ENCODE peak calls at places on chromosomes 12 and 14, in four cellular contexts. C, P, Z and H are unnamed samples.

GRCh38 chr12:71710276-71711125 is 24.6 kb downstream of the TMEM19 start:
- DNase-seq in Z (no peak), C (no peak), P (no peak), H (no peak)

GRCh38 chr12:2683283-2684025 is 111.3 kb upstream of the FKBP4 start:
- DNase-seq in C (no peak), Z (no peak), P (no peak), H (no peak)

GRCh38 chr12:953776-954175 is 4.3 kb upstream of the RAD52 start:
- DNase-seq in C (no peak), P (no peak), Z (no peak), H (peak)

GRCh38 chr12:110349521-110350151 is 53.9 kb downstream of the ANAPC7 start:
- DNase-seq in C (no peak), P (no peak), Z (no peak), H (no peak)

GRCh38 chr12:58086930-58087329 is 145.6 kb downstream of the ATP23 start:
- DNase-seq in C (no peak), Z (no peak), P (no peak), H (no peak)

GRCh38 chr14:102333795-102334415 is 14.4 kb downstream of the ZNF839 start:
- DNase-seq in Z (no peak), P (no peak), C (no peak), H (no peak)

GRCh38 chr12:57813971-57814771 is 4.4 kb downstream of the AVIL start:
- DNase-seq in P (no peak), Z (no peak), C (no peak), H (no peak)

GRCh38 chr14:89720741-89721315 is 233.7 kb downstream of the EFCAB11 start:
- DNase-seq in C (no peak), P (peak), Z (peak), H (no peak)

GRCh38 chr12:54360717-54361456 is 3.4 kb downstream of the GPR84 start:
- DNase-seq in Z (no peak), P (peak), C (no peak), H (no peak)

GRCh38 chr14:39268393-39268792 is 34.7 kb downstream of the MIA2 start:
- DNase-seq in Z (no peak), P (no peak), C (no peak), H (no peak)

GRCh38 chr12:104385510-104385909 is 71.2 kb upstream of the CHST11 start:
- DNase-seq in C (no peak), Z (no peak), P (no peak), H (no peak)

GRCh38 chr14:99733551-99734405 is 49.7 kb downstream of the CYP46A1 start:
- DNase-seq in C (no peak), Z (no peak), P (peak), H (no peak)

GRCh38 chr12:49767333-49767732 is 26.0 kb downstream of the TMBIM6 start:
- DNase-seq in Z (no peak), C (no peak), P (no peak), H (no peak)

GRCh38 chr14:63388766-63389431 is 70.2 kb upstream of the GPHB5 start:
- DNase-seq in P (peak), C (peak), Z (peak), H (peak)

GRCh38 chr14:60302663-60303062 is 53.6 kb downstream of the PPM1A start:
- DNase-seq in P (no peak), C (no peak), Z (no peak), H (no peak)

GRCh38 chr12:70576341-70577282 is 60.6 kb downstream of the PTPRB start:
- DNase-seq in C (no peak), P (no peak), Z (no peak), H (peak)

GRCh38 chr12:100986595-100987547 is 192.3 kb downstream of the ANO4 start:
- DNase-seq in C (no peak), P (no peak), Z (no peak), H (peak)

GRCh38 chr14:92362781-92363235 is 39.8 kb downstream of the SLC24A4 start:
- DNase-seq in Z (no peak), P (peak), C (no peak), H (peak)

GRCh38 chr14:44847910-44848309 is 113.8 kb downstream of the KLHL28 start:
- DNase-seq in Z (no peak), C (no peak), P (no peak), H (peak)

GRCh38 chr12:8035440-8036010 is 3.0 kb downstream of the FOXJ2 start:
- DNase-seq in C (no peak), Z (no peak), P (no peak), H (no peak)

GRCh38 chr14:37060496-37061260 is 111.7 kb downstream of the SLC25A21 start:
- DNase-seq in Z (no peak), C (no peak), P (no peak), H (no peak)

GRCh38 chr12:131832393-131833231 is 4.4 kb downstream of the MMP17 start:
- DNase-seq in C (no peak), Z (no peak), P (no peak), H (peak)

GRCh38 chr12:114691810-114692557 is 8.0 kb upstream of the TBX3 start:
- DNase-seq in P (no peak), C (no peak), Z (no peak), H (no peak)

GRCh38 chr12:115362319-115362976 is 678.5 kb upstream of the TBX3 start:
- DNase-seq in Z (no peak), C (no peak), P (no peak), H (no peak)